ENCODE peak calls at places on chromosome 15, in ten cellular contexts. One of them, this sample, is unnamed.

GRCh38 chr15:80970018-80970657 is 19.5 kb downstream of the MESD start:
- DNase-seq in brain microvascular endothelial cell: peak
- DNase-seq in endodermal cell: peak
- DNase-seq in MCF 10A: peak
- DNase-seq in uterus: peak
- DNase-seq in A549: peak
- DNase-seq in mesothelial cell of epicardium: peak
- DNase-seq in SK-N-SH: peak
- DNase-seq in OCI-LY7: peak
- DNase-seq in fibroblast of lung: no peak
- DNase-seq in this sample: no peak

GRCh38 chr15:64825081-64825430 is 391 bp downstream of the PIF1 start:
- DNase-seq in OCI-LY7: peak
- DNase-seq in MCF 10A: no peak
- DNase-seq in brain microvascular endothelial cell: no peak
- DNase-seq in mesothelial cell of epicardium: no peak
- DNase-seq in A549: no peak
- DNase-seq in SK-N-SH: peak
- DNase-seq in endodermal cell: peak
- DNase-seq in fibroblast of lung: peak
- DNase-seq in uterus: no peak
- DNase-seq in this sample: no peak

GRCh38 chr15:93438310-93438709 is 349.3 kb upstream of the RGMA start:
- DNase-seq in brain microvascular endothelial cell: no peak
- DNase-seq in OCI-LY7: no peak
- DNase-seq in MCF 10A: no peak
- DNase-seq in uterus: no peak
- DNase-seq in mesothelial cell of epicardium: no peak
- DNase-seq in fibroblast of lung: no peak
- DNase-seq in A549: no peak
- DNase-seq in SK-N-SH: no peak
- DNase-seq in endodermal cell: no peak
- DNase-seq in this sample: no peak

GRCh38 chr15:65042776-65043322 is 2.3 kb upstream of the SLC51B start:
- DNase-seq in brain microvascular endothelial cell: no peak
- DNase-seq in MCF 10A: no peak
- DNase-seq in endodermal cell: peak
- DNase-seq in uterus: no peak
- DNase-seq in SK-N-SH: no peak
- DNase-seq in mesothelial cell of epicardium: no peak
- DNase-seq in A549: no peak
- DNase-seq in fibroblast of lung: no peak
- DNase-seq in OCI-LY7: no peak
- DNase-seq in this sample: no peak

GRCh38 chr15:26772588-26773484 is at the start of gene GABRB3:
- DNase-seq in SK-N-SH: peak
- DNase-seq in brain microvascular endothelial cell: no peak
- DNase-seq in endodermal cell: peak
- DNase-seq in A549: peak
- DNase-seq in uterus: peak
- DNase-seq in mesothelial cell of epicardium: peak
- DNase-seq in fibroblast of lung: peak
- DNase-seq in MCF 10A: no peak
- DNase-seq in OCI-LY7: no peak
- DNase-seq in this sample: no peak

GRCh38 chr15:96849501-96849900 is 519.0 kb downstream of the NR2F2 start:
- DNase-seq in SK-N-SH: no peak
- DNase-seq in fibroblast of lung: peak
- DNase-seq in A549: no peak
- DNase-seq in brain microvascular endothelial cell: peak
- DNase-seq in OCI-LY7: no peak
- DNase-seq in mesothelial cell of epicardium: no peak
- DNase-seq in endodermal cell: no peak
- DNase-seq in uterus: no peak
- DNase-seq in MCF 10A: peak
- DNase-seq in this sample: no peak

GRCh38 chr15:89346516-89346915 is 11.9 kb upstream of the POLG start:
- DNase-seq in endodermal cell: peak
- DNase-seq in mesothelial cell of epicardium: no peak
- DNase-seq in fibroblast of lung: no peak
- DNase-seq in uterus: no peak
- DNase-seq in OCI-LY7: no peak
- DNase-seq in A549: no peak
- DNase-seq in brain microvascular endothelial cell: no peak
- DNase-seq in MCF 10A: no peak
- DNase-seq in SK-N-SH: no peak
- DNase-seq in this sample: no peak

GRCh38 chr15:38320181-38320580 is 67.5 kb downstream of the SPRED1 start:
- DNase-seq in OCI-LY7: no peak
- DNase-seq in mesothelial cell of epicardium: no peak
- DNase-seq in fibroblast of lung: peak
- DNase-seq in SK-N-SH: no peak
- DNase-seq in MCF 10A: no peak
- DNase-seq in endodermal cell: no peak
- DNase-seq in uterus: no peak
- DNase-seq in A549: no peak
- DNase-seq in brain microvascular endothelial cell: peak
- DNase-seq in this sample: no peak

GRCh38 chr15:73717206-73717605 is 33.0 kb downstream of the CD276 start:
- DNase-seq in uterus: no peak
- DNase-seq in fibroblast of lung: no peak
- DNase-seq in OCI-LY7: no peak
- DNase-seq in endodermal cell: no peak
- DNase-seq in SK-N-SH: no peak
- DNase-seq in mesothelial cell of epicardium: no peak
- DNase-seq in A549: no peak
- DNase-seq in MCF 10A: no peak
- DNase-seq in brain microvascular endothelial cell: no peak
- DNase-seq in this sample: no peak

GRCh38 chr15:85725564-85725963 is 69.2 kb downstream of the KLHL25 start:
- DNase-seq in OCI-LY7: no peak
- DNase-seq in A549: no peak
- DNase-seq in fibroblast of lung: no peak
- DNase-seq in endodermal cell: no peak
- DNase-seq in SK-N-SH: no peak
- DNase-seq in mesothelial cell of epicardium: no peak
- DNase-seq in brain microvascular endothelial cell: no peak
- DNase-seq in uterus: no peak
- DNase-seq in MCF 10A: no peak
- DNase-seq in this sample: no peak

GRCh38 chr15:75452968-75453702 is 1.6 kb upstream of the SIN3A start:
- DNase-seq in endodermal cell: peak
- DNase-seq in fibroblast of lung: peak
- DNase-seq in A549: peak
- DNase-seq in SK-N-SH: no peak
- DNase-seq in OCI-LY7: peak
- DNase-seq in mesothelial cell of epicardium: peak
- DNase-seq in MCF 10A: peak
- DNase-seq in brain microvascular endothelial cell: peak
- DNase-seq in uterus: peak
- DNase-seq in this sample: no peak
- TF ChIP-seq CTCF in endodermal cell: peak
- TF ChIP-seq CTCF in fibroblast of lung: no peak
- TF ChIP-seq CTCF in A549: peak
- TF ChIP-seq CTCF in SK-N-SH: peak
- TF ChIP-seq CTCF in OCI-LY7: peak
- TF ChIP-seq CTCF in mesothelial cell of epicardium: peak
- TF ChIP-seq CTCF in MCF 10A: no peak
- TF ChIP-seq CTCF in brain microvascular endothelial cell: peak
- TF ChIP-seq CTCF in uterus: no peak
- TF ChIP-seq CTCF in this sample: no peak

GRCh38 chr15:100914876-100915275 is 4.3 kb upstream of the LRRK1 start:
- DNase-seq in brain microvascular endothelial cell: no peak
- DNase-seq in SK-N-SH: no peak
- DNase-seq in fibroblast of lung: no peak
- DNase-seq in MCF 10A: no peak
- DNase-seq in A549: no peak
- DNase-seq in uterus: no peak
- DNase-seq in OCI-LY7: no peak
- DNase-seq in mesothelial cell of epicardium: no peak
- DNase-seq in endodermal cell: peak
- DNase-seq in this sample: no peak
- TF ChIP-seq CTCF in brain microvascular endothelial cell: peak
- TF ChIP-seq CTCF in SK-N-SH: no peak
- TF ChIP-seq CTCF in fibroblast of lung: peak
- TF ChIP-seq CTCF in MCF 10A: no peak
- TF ChIP-seq CTCF in A549: no peak
- TF ChIP-seq CTCF in uterus: no peak
- TF ChIP-seq CTCF in OCI-LY7: peak
- TF ChIP-seq CTCF in mesothelial cell of epicardium: no peak
- TF ChIP-seq CTCF in endodermal cell: peak
- TF ChIP-seq CTCF in this sample: no peak

DNA sequence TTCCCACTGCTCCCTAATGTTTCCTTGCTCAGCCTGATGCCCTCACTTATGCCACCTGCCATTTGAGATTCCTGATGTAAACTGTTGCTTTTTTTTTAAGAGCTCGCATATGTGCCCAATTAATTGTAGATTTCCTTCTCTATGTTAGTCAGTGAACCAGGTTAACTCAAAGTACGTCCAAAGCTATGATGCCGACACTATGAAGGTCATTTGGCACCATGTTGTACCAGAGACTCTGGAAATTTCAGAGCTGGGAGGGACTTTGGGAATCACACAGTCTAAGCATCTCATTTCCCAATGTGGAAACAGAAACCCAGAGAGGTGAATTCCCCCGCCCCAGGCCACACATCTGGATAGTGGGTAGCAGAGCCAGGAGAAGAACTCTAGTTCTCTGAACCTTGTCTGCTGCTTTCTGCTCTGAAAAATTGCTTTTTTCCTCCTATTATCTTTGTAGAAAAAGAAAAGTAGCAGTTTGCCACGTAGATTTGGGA is 38.5 kb upstream of the TNFAIP8L3 start:
- DNase-seq in SK-N-SH: no peak
- DNase-seq in uterus: no peak
- DNase-seq in A549: no peak
- DNase-seq in brain microvascular endothelial cell: no peak
- DNase-seq in OCI-LY7: no peak
- DNase-seq in fibroblast of lung: no peak
- DNase-seq in MCF 10A: peak
- DNase-seq in endodermal cell: no peak
- DNase-seq in mesothelial cell of epicardium: no peak
- DNase-seq in this sample: no peak
- TF ChIP-seq CTCF in SK-N-SH: no peak
- TF ChIP-seq CTCF in uterus: no peak
- TF ChIP-seq CTCF in A549: no peak
- TF ChIP-seq CTCF in brain microvascular endothelial cell: no peak
- TF ChIP-seq CTCF in OCI-LY7: peak
- TF ChIP-seq CTCF in fibroblast of lung: no peak
- TF ChIP-seq CTCF in MCF 10A: no peak
- TF ChIP-seq CTCF in endodermal cell: no peak
- TF ChIP-seq CTCF in mesothelial cell of epicardium: peak
- TF ChIP-seq CTCF in this sample: no peak

DNA sequence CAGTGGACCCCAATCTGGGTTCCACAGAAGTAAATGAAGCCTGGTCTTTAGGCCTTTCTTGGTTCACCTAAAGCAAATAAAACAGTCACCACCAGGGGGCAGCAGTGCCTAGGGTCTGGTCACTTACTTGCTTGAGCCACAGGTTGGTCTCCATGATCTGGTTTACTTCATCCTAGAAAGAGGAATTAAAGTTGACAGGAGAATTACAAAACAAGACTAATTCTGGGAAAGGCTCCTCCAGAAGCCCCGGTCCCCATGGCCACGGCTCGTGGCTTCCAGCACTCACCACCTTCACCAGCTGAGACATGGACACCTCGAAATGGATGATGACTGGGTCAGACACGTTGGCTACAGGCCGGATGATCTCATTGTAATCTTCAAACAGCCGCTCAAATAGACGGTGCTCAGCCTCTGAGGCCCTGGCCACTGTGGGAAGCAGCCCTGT is 2.3 kb downstream of the CHRNA3 start:
- DNase-seq in uterus: peak
- DNase-seq in fibroblast of lung: peak
- DNase-seq in OCI-LY7: peak
- DNase-seq in brain microvascular endothelial cell: peak
- DNase-seq in MCF 10A: peak
- DNase-seq in SK-N-SH: peak
- DNase-seq in A549: peak
- DNase-seq in mesothelial cell of epicardium: peak
- DNase-seq in endodermal cell: peak
- DNase-seq in this sample: peak
- TF ChIP-seq CTCF in uterus: peak
- TF ChIP-seq CTCF in fibroblast of lung: peak
- TF ChIP-seq CTCF in OCI-LY7: peak
- TF ChIP-seq CTCF in brain microvascular endothelial cell: peak
- TF ChIP-seq CTCF in MCF 10A: peak
- TF ChIP-seq CTCF in SK-N-SH: peak
- TF ChIP-seq CTCF in A549: peak
- TF ChIP-seq CTCF in mesothelial cell of epicardium: peak
- TF ChIP-seq CTCF in endodermal cell: peak
- TF ChIP-seq CTCF in this sample: peak